ENCODE peak calls at places on chromosome 18, in four cellular contexts. U is suprapubic skin, K is transverse colon, E is ovary. F is an unnamed sample.

GRCh38 chr18:621181-621580 is 24.4 kb downstream of the CLUL1 start:
- DNase-seq in E (no peak), K (no peak), U (no peak), F (no peak)

GRCh38 chr18:40355701-40356100 is 1599.3 kb upstream of the PIK3C3 start:
- DNase-seq in K (no peak), U (no peak), E (no peak), F (no peak)

GRCh38 chr18:67135981-67136380 is 380.5 kb downstream of the DSEL start:
- DNase-seq in K (no peak), E (no peak), U (no peak), F (no peak)

GRCh38 chr18:44741070-44741469 is 60.4 kb downstream of the SETBP1 start:
- DNase-seq in E (no peak), K (no peak), U (no peak), F (no peak)

GRCh38 chr18:64271264-64271663 is 122.4 kb upstream of the LINC00305 start:
- DNase-seq in K (no peak), E (no peak), U (no peak), F (no peak)

GRCh38 chr18:48953096-48953706 is 2.4 kb upstream of the SMAD7 start:
- DNase-seq in E (no peak), K (no peak), U (no peak), F (no peak)

GRCh38 chr18:28189400-28190239 is 12.7 kb upstream of the CDH2 start:
- DNase-seq in K (no peak), U (no peak), E (no peak), F (no peak)

GRCh38 chr18:21496277-21496835 is 104.1 kb downstream of the ESCO1 start:
- DNase-seq in U (no peak), E (no peak), K (no peak), F (no peak)

GRCh38 chr18:32530947-32531651 is 60.4 kb upstream of the GAREM1 start:
- DNase-seq in U (no peak), E (no peak), K (no peak), F (no peak)

GRCh38 chr18:48723837-48724236 is 185.0 kb downstream of the CTIF start:
- DNase-seq in K (no peak), E (no peak), U (no peak), F (no peak)

GRCh38 chr18:60339018-60339417 is 33.6 kb downstream of the MC4R start:
- DNase-seq in K (no peak), U (no peak), E (no peak), F (no peak)

GRCh38 chr18:45793295-45793965 is 32.0 kb upstream of the SIGLEC15 start:
- DNase-seq in E (no peak), K (no peak), U (no peak), F (peak)

GRCh38 chr18:77765468-77765867 is 515.8 kb downstream of the GALR1 start:
- DNase-seq in K (peak), E (no peak), U (no peak), F (no peak)

GRCh38 chr18:2316082-2316481 is 255.2 kb downstream of the METTL4 start:
- DNase-seq in K (no peak), E (no peak), U (no peak), F (no peak)

GRCh38 chr18:46336278-46337205 is 232.4 kb downstream of the HAUS1 start:
- DNase-seq in K (no peak), E (no peak), U (no peak), F (no peak)

GRCh38 chr18:45802814-45803492 is 22.5 kb upstream of the SIGLEC15 start:
- DNase-seq in U (no peak), K (no peak), E (no peak), F (no peak)

GRCh38 chr18:48488388-48488850 is 50.4 kb upstream of the CTIF start:
- DNase-seq in E (peak), U (no peak), K (peak), F (no peak)

GRCh38 chr18:59718108-59719057 is 21.2 kb upstream of the CCBE1 start:
- DNase-seq in E (no peak), U (no peak), K (no peak), F (no peak)

GRCh38 chr18:55856191-55856590 is 268.2 kb upstream of the TCF4 start:
- DNase-seq in K (no peak), U (no peak), E (no peak), F (no peak)

GRCh38 chr18:21458788-21459187 is 141.7 kb downstream of the ESCO1 start:
- DNase-seq in K (no peak), U (no peak), E (no peak), F (no peak)

GRCh38 chr18:41992066-41992465 is 37.0 kb downstream of the PIK3C3 start:
- DNase-seq in K (no peak), U (no peak), E (no peak), F (no peak)

GRCh38 chr18:13915973-13916372 is 637 bp upstream of the MC2R start:
- DNase-seq in E (no peak), K (no peak), U (no peak), F (peak)

GRCh38 chr18:48834421-48835011 is 116.2 kb downstream of the SMAD7 start:
- DNase-seq in E (no peak), U (peak), K (peak), F (peak)

GRCh38 chr18:48789259-48789812 is 161.4 kb downstream of the SMAD7 start:
- DNase-seq in K (no peak), E (no peak), U (no peak), F (no peak)

GRCh38 chr18:8480506-8481328 is 128.5 kb upstream of the RAB12 start:
- DNase-seq in E (peak), K (no peak), U (no peak), F (no peak)

GRCh38 chr18:74083071-74083954 is 64.3 kb downstream of the FBXO15 start:
- DNase-seq in K (no peak), U (no peak), E (no peak), F (no peak)

GRCh38 chr18:13216732-13217465 is 1.7 kb upstream of the LDLRAD4 start:
- DNase-seq in E (no peak), K (peak), U (no peak), F (no peak)

GRCh38 chr18:6960656-6961055 is 156.9 kb downstream of the LAMA1 start:
- DNase-seq in U (no peak), K (no peak), E (no peak), F (no peak)

GRCh38 chr18:76503595-76503994 is 8.6 kb upstream of the ZNF516 start:
- DNase-seq in E (no peak), K (no peak), U (no peak), F (no peak)
- TF ChIP-seq POLR2A in E (no peak), K (no peak), U (no peak), F (no peak)

GRCh38 chr18:10523544-10523943 is 2.3 kb upstream of the NAPG start:
- DNase-seq in K (no peak), E (no peak), U (no peak), F (no peak)

GRCh38 chr18:10524507-10525425 is 1.1 kb upstream of the NAPG start:
- DNase-seq in U (no peak), E (no peak), K (no peak), F (no peak)

GRCh38 chr18:10528439-10528838 is 2.6 kb downstream of the NAPG start:
- DNase-seq in E (no peak), U (no peak), K (no peak), F (no peak)

GRCh38 chr18:10525563-10526210 is at the start of gene NAPG:
- DNase-seq in E (peak), U (peak), K (peak), F (peak)

DNA sequence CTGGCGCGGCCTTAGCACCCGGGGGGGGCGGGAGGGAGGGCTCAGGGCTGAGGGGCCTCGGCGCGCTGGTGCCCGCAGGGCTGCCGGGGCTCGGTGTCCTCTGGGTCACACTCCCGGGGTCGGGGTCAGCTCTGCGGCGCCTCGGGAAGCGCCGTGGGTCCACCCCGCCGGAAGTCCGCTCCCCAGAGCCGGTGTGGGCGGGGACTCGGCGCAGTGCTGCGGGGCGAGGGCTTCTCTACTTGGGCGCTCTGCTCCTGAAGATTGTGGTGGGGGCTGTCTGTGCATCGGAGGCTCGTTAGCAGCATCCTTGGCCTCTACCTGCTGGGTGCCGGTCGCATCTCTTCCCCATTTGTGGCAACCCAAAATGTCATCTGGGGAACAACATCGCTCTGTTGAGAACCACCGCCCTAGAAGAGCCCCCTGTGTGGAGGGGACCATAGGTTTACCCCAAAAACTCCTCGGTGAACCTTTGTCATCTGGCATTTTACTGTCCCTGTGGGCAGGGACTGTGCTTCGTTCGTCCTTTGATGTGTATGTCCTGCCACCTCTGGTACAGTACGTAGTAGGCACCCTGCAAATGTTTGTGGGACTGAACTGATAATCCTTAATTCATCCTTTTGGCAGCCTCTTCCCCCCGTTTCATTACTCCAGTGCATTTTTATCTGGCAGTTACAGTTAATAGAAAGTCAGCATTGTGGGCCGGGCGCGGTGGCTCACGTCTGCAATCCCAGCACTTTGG is 553 bp downstream of the NAPG start:
- DNase-seq in U (peak), K (peak), E (peak), F (peak)
- TF ChIP-seq POLR2A in U (no peak), K (no peak), E (no peak), F (no peak)

GRCh38 chr18:35268811-35269210 is 21.2 kb downstream of the ZSCAN30 start:
- DNase-seq in E (no peak), U (no peak), K (no peak), F (no peak)

GRCh38 chr18:35267809-35268208 is 22.2 kb downstream of the ZSCAN30 start:
- DNase-seq in K (peak), U (no peak), E (peak), F (no peak)

GRCh38 chr18:35271656-35272055 is 18.4 kb downstream of the ZSCAN30 start:
- DNase-seq in E (no peak), K (no peak), U (no peak), F (no peak)

GRCh38 chr18:35264409-35264808 is 23.6 kb downstream of the ZNF397 start:
- DNase-seq in E (no peak), K (no peak), U (no peak), F (no peak)

GRCh38 chr18:35267161-35267651 is 22.8 kb downstream of the ZSCAN30 start:
- DNase-seq in U (peak), E (peak), K (peak), F (peak)
- TF ChIP-seq POLR2A in U (no peak), E (peak), K (peak), F (no peak)

DNA sequence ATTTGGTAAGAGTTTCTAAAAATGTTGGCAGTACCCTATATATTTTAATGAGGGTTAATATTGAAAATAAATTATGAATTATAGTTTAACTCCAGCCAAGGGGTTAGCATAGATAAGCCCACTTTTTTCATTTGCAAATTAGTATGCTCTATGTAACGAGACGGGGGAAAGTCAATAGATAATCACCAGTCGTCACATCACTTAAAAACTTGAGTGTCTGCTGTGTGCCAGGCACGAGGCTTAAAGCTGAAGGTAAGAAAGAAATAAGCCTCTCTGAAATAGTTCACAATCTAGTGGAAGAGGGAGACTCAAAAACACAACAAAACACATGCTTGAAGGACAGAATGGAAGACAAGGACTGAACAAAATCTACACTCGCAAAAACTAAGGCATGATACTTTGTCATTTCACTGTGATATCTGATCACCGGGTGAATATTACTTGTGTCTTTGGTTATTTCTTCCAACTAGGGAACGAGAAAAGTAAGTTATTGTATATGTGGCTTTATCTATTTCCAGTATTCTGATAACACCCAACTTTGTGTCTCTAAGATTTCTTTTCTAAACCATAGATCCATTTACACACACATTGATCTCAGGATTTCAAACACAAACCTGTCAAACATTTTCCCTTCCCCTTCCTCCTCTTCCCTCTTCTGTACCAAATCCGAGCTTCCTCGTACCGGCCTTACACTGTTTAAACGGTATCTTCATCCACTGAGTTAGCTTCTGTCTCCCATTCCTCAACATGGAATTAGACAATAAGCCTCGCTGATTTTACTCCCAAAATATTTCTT is 199.1 kb downstream of the PIEZO2 start:
- DNase-seq in E (no peak), U (no peak), K (no peak), F (no peak)
- TF ChIP-seq POLR2A in E (no peak), U (no peak), K (no peak), F (no peak)

GRCh38 chr18:62713651-62714247 is 1.6 kb upstream of the PHLPP1 start:
- DNase-seq in K (no peak), E (peak), U (no peak), F (no peak)

GRCh38 chr18:62714671-62715438 is 486 bp upstream of the PHLPP1 start:
- DNase-seq in K (peak), U (peak), E (peak), F (peak)

GRCh38 chr18:62716679-62717058 is 1.3 kb downstream of the PHLPP1 start:
- DNase-seq in U (no peak), K (peak), E (peak), F (peak)

GRCh38 chr18:62715829-62716678 is 713 bp downstream of the PHLPP1 start:
- DNase-seq in E (peak), K (peak), U (peak), F (peak)

DNA sequence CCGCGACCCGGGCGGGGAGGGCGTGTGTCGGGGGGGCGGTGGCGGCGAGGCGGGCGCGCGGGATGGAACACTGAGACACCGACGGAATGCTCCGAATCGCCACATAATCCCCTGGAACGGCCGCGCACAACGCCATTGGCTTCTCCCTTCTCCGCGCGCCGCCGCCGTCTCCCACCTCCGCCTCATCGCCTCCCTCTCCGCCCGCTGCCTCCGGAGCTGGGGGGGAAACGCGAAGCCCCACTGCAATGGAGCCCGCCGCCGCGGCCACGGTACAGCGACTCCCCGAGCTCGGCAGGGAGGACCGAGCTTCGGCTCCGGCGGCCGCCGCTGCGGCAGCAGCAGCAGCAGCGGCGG is at the start of gene PHLPP1:
- DNase-seq in U (no peak), E (no peak), K (no peak), F (no peak)
- TF ChIP-seq POLR2A in U (no peak), E (peak), K (peak), F (no peak)

DNA sequence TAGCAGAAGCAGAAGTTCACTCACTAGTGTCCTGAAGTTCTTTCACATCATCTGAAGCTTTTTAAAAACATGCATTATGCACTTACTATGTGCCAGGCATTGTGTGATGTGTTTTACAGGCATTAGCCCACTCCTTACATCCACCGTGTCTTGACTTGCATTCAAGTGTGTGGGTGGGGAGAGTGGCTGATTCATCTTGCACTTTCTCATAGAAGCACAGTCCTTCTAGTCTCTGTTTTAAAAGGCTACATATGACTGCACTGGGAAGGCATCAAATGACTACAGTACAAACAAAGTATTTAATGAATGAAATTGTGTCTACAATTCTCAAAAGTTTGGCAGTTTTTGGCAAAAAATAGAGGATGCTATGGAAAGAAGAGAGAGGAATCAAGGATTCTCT is 21.6 kb upstream of the DSC3 start:
- DNase-seq in E (no peak), U (no peak), K (no peak), F (no peak)
- TF ChIP-seq POLR2A in E (no peak), U (no peak), K (no peak), F (no peak)

DNA sequence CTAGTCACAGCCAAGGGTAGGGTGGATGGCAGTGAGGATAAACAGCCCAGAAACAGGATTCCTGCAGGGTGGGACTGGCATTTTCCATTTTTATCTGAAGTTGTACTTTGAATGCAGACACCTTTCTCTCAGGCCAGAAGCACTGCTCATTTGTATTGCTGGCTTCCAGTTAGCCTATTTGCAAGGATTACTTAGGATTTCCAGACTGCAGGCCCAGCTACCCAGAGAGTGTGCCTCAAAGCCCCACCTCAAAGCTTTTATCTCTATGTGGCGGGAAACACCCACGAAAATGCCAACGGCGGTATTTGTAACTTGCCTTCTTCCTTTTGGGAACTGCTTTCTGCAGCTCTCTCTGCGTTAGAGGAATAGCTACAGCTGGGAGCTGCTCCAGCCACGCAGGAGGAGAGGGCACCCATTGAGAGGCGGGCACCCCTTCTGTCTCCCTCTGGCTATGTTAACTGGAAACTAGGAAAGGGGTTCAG is 144.8 kb downstream of the TGIF1 start:
- DNase-seq in K (peak), U (no peak), E (peak), F (no peak)
- TF ChIP-seq POLR2A in K (no peak), U (no peak), E (no peak), F (no peak)

DNA sequence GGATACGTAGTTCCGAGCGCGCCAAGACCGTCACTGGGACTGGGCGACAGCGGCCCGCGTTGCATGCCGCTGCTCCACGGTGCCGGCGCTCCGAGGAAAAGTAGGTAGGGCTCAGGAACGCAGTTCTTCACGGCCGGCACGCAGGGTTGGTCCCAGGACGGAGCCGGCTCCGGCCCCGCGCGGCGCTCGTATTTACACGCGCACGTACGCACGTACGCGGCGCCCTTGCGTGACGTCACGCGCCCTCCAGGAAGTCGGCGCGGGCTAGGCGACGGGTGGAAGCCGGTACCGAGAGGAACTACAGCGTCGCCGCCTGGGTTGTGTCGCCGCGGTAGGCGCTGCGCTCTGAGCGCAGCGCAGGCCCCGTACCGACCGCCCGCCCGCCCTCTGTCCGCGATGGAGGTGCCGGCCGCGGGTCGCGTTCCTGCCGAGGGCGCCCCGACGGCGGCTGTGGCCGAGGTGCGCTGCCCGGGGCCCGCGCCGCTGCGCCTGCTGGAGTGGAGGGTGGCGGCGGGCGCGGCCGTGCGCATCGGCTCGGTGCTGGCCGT is at the start of gene CTDP1:
- DNase-seq in K (peak), U (peak), E (peak), F (peak)
- TF ChIP-seq POLR2A in K (peak), U (no peak), E (peak), F (no peak)

GRCh38 chr18:24014062-24014985 is at the start of gene TTC39C:
- DNase-seq in E (peak), K (peak), U (peak), F (peak)
- TF ChIP-seq POLR2A in E (peak), K (peak), U (no peak), F (no peak)